ENCODE peak calls at places on chromosome 14, in seven cellular contexts. H is stimulated activated CD8-positive, alpha-beta memory T cell treated with anti-CD3 and anti-CD28 coated beads, Interleukin-2, amount 100 ng/mL, for 48 hours; Q is cardiac muscle cell; X is lower leg skin; C is skeletal muscle cell; R is ACHN; J is kidney tubule cell. W is an unnamed sample.

GRCh38 chr14:65840118-65840751 is 427.7 kb downstream of the FUT8 start:
- DNase-seq in Q (peak), J (no peak), X (no peak), H (no peak), R (no peak), C (no peak), W (no peak)

GRCh38 chr14:102699416-102700110 is 77.7 kb upstream of the TRAF3 start:
- DNase-seq in Q (no peak), R (no peak), C (no peak), H (no peak), X (no peak), J (no peak), W (no peak)

GRCh38 chr14:77909911-77910310 is 110.0 kb downstream of the ADCK1 start:
- DNase-seq in X (no peak), H (no peak), R (no peak), C (no peak), J (no peak), Q (no peak), W (no peak)

GRCh38 chr14:22472935-22473854 is 115.8 kb downstream of the DAD1 start:
- DNase-seq in C (no peak), J (peak), H (no peak), Q (peak), X (no peak), R (peak), W (no peak)

GRCh38 chr14:52241102-52241793 is 26.2 kb upstream of the PTGDR start:
- DNase-seq in C (peak), H (no peak), X (no peak), R (no peak), Q (no peak), J (no peak), W (no peak)

GRCh38 chr14:54759982-54760585 is 142.5 kb downstream of the GCH1 start:
- DNase-seq in H (no peak), C (no peak), J (no peak), Q (no peak), X (no peak), R (no peak), W (no peak)

GRCh38 chr14:81178063-81178462 is 42.7 kb downstream of the GTF2A1 start:
- DNase-seq in J (no peak), R (no peak), H (no peak), X (no peak), C (no peak), Q (no peak), W (no peak)

GRCh38 chr14:101004954-101005353 is 101.4 kb upstream of the RTL1 start:
- DNase-seq in H (no peak), R (no peak), C (peak), Q (no peak), X (peak), J (no peak), W (no peak)